ENCODE peak calls at places on chromosome 12, in ten cellular contexts. K is fibroblast of lung, B is ovary, N is upper lobe of right lung, Z is K562, U is heart right ventricle, C is uterus, V is heart left ventricle, G is astrocyte, D is transverse colon. E is an unnamed sample. For H3K36me3, the result is how much of the 10 kb centered on the place peaks cover.

GRCh38 chr12:91274886-91275285 is 92.3 kb upstream of the DCN start:
- DNase-seq in U (no peak), K (peak), Z (no peak), N (no peak), G (peak), B (peak), D (no peak), C (peak), V (no peak), E (peak)

GRCh38 chr12:69685810-69686209 is 13.3 kb downstream of the BEST3 start:
- DNase-seq in C (no peak), V (no peak), D (no peak), G (peak), U (no peak), B (no peak), K (peak), Z (no peak), N (no peak), E (no peak)

GRCh38 chr12:129096184-129096583 is 242.9 kb downstream of the GLT1D1 start:
- DNase-seq in V (no peak), K (no peak), U (no peak), B (no peak), D (no peak), G (no peak), C (no peak), N (no peak), Z (no peak), E (no peak)

GRCh38 chr12:99390707-99391106 is 256.8 kb upstream of the GARIN6 start:
- DNase-seq in G (no peak), C (no peak), V (no peak), N (no peak), B (no peak), D (no peak), Z (no peak), U (no peak), K (no peak), E (peak)

GRCh38 chr12:125140918-125141573 is 75.8 kb downstream of the AACS start:
- DNase-seq in G (peak), Z (no peak), C (no peak), U (no peak), K (peak), V (peak), B (no peak), D (no peak), N (no peak), E (no peak)

GRCh38 chr12:34395056-34396005 is 373.0 kb downstream of the ALG10 start:
- DNase-seq in Z (no peak), U (peak), B (peak), K (no peak), D (peak), C (peak), V (peak), N (peak), G (no peak), E (peak)

GRCh38 chr12:27614386-27614785 is 81.9 kb upstream of the REP15 start:
- DNase-seq in Z (no peak), V (no peak), U (no peak), C (no peak), G (no peak), N (no peak), D (no peak), B (no peak), K (no peak), E (no peak)

GRCh38 chr12:17954788-17955187 is 135.2 kb downstream of the RERGL start:
- DNase-seq in U (no peak), V (no peak), K (no peak), D (no peak), N (no peak), Z (no peak), C (no peak), B (no peak), G (no peak), E (no peak)

GRCh38 chr12:79127268-79127895 is 262.8 kb downstream of the SYT1 start:
- DNase-seq in K (peak), V (no peak), B (no peak), G (peak), Z (no peak), C (no peak), U (no peak), N (no peak), D (no peak), E (no peak)

GRCh38 chr12:45050751-45051489 is at the start of gene DBX2:
- DNase-seq in N (no peak), C (no peak), U (peak), B (no peak), K (peak), G (no peak), D (no peak), Z (no peak), V (no peak), E (no peak)

GRCh38 chr12:100439797-100440196 is 33.9 kb upstream of the NR1H4 start:
- DNase-seq in Z (no peak), V (no peak), B (no peak), U (no peak), N (no peak), D (no peak), C (no peak), G (no peak), K (no peak), E (no peak)

GRCh38 chr12:93098077-93098476 is 169.0 kb upstream of the EEA1 start:
- DNase-seq in C (peak), D (peak), N (peak), V (peak), G (no peak), B (peak), U (no peak), Z (peak), K (peak), E (peak)

GRCh38 chr12:80553316-80553715 is 109.3 kb downstream of the PTPRQ start:
- DNase-seq in Z (no peak), K (peak), B (no peak), C (no peak), D (no peak), G (peak), U (no peak), N (no peak), V (no peak), E (no peak)

GRCh38 chr12:60100852-60101251 is 505.0 kb downstream of the SLC16A7 start:
- DNase-seq in B (no peak), G (no peak), K (no peak), D (no peak), U (no peak), V (no peak), Z (no peak), N (no peak), C (no peak), E (no peak)

GRCh38 chr12:41992029-41992428 is 152.6 kb downstream of the GXYLT1 start:
- DNase-seq in D (no peak), Z (no peak), K (no peak), U (no peak), G (no peak), N (no peak), V (no peak), C (no peak), B (no peak), E (no peak)

GRCh38 chr12:28865776-28866175 is 283.3 kb upstream of the FAR2 start:
- DNase-seq in V (no peak), N (no peak), C (no peak), G (peak), B (no peak), U (no peak), K (no peak), Z (no peak), D (no peak), E (no peak)

GRCh38 chr12:57985685-57986084 is 44.3 kb downstream of the ATP23 start:
- DNase-seq in K (no peak), U (no peak), N (no peak), V (no peak), D (no peak), C (no peak), B (no peak), G (no peak), Z (no peak), E (no peak)

GRCh38 chr12:120110550-120111501 is 5.7 kb downstream of the RAB35 start:
- DNase-seq in K (no peak), U (peak), C (no peak), D (peak), B (no peak), G (no peak), V (peak), N (peak), Z (no peak), E (peak)

GRCh38 chr12:96208801-96209534 is 14.8 kb downstream of the ELK3 start:
- DNase-seq in B (no peak), V (no peak), Z (no peak), G (no peak), D (peak), N (no peak), U (no peak), C (no peak), K (no peak), E (no peak)

GRCh38 chr12:123106640-123107359 is 44.1 kb downstream of the PITPNM2 start:
- DNase-seq in B (no peak), N (peak), V (peak), G (no peak), C (no peak), D (peak), U (peak), Z (peak), K (no peak), E (no peak)

GRCh38 chr12:31369712-31370521 is 44.0 kb upstream of the SINHCAF start:
- DNase-seq in G (peak), C (peak), B (peak), Z (no peak), D (peak), U (no peak), V (peak), N (peak), K (peak), E (peak)

GRCh38 chr12:23236056-23236455 is 611.1 kb downstream of the ETNK1 start:
- DNase-seq in G (no peak), U (no peak), B (no peak), V (no peak), C (no peak), D (no peak), Z (no peak), K (no peak), N (no peak), E (no peak)

GRCh38 chr12:42104784-42105183 is 39.9 kb downstream of the GXYLT1 start:
- DNase-seq in U (no peak), G (no peak), B (no peak), D (no peak), V (no peak), Z (no peak), C (no peak), K (no peak), N (no peak), E (no peak)

GRCh38 chr12:111773801-111774551 is 7.2 kb downstream of the ALDH2 start:
- DNase-seq in Z (no peak), V (peak), U (peak), B (peak), D (peak), K (peak), N (peak), C (peak), G (peak), E (peak)

GRCh38 chr12:79844693-79845092 is 90.2 kb downstream of the PPP1R12A start:
- DNase-seq in N (no peak), C (no peak), D (no peak), K (peak), G (peak), U (no peak), Z (peak), B (no peak), V (no peak), E (no peak)

GRCh38 chr12:131210506-131211278 is 257.0 kb downstream of the ADGRD1 start:
- DNase-seq in D (no peak), N (peak), K (no peak), C (no peak), G (no peak), U (no peak), Z (no peak), B (no peak), V (no peak), E (no peak)

GRCh38 chr12:116524964-116525379 is 34.2 kb upstream of the MAP1LC3B2 start:
- DNase-seq in B (peak), Z (no peak), C (peak), V (no peak), G (peak), N (no peak), D (no peak), U (no peak), K (peak), E (no peak)
- TF ChIP-seq CTCF in B (no peak), Z (no peak), C (no peak), V (no peak), G (peak), N (no peak), D (no peak), U (no peak), K (no peak), E (no peak)

DNA sequence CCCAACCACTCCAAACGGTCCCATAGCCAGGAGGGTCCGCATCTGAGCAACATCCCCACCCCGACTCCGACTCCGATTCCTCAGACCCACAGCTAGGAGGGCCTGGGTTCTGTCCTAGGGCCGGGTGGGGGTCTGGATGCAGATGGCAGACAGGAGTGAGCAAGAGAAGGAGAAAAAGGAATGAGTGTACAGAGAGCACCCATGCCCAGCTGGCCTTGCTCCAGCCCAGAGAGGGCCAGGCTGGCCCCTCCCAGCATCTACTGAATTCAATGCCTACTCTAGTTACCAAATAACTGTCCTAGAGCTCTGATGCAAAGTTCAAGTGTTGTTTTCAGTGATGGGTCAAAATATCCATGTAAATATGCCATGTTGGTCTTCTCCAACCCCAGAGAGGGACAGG is 40.8 kb downstream of the VDR start:
- DNase-seq in Z (no peak), G (no peak), B (no peak), U (no peak), N (no peak), K (no peak), V (no peak), C (no peak), D (no peak), E (no peak)
- H3K36me3 ChIP-seq in Z (under half), G (under half), B (under half), U (under half), N (under half), K (under half), V (under half), C (under half), D (under half), E (under half)

DNA sequence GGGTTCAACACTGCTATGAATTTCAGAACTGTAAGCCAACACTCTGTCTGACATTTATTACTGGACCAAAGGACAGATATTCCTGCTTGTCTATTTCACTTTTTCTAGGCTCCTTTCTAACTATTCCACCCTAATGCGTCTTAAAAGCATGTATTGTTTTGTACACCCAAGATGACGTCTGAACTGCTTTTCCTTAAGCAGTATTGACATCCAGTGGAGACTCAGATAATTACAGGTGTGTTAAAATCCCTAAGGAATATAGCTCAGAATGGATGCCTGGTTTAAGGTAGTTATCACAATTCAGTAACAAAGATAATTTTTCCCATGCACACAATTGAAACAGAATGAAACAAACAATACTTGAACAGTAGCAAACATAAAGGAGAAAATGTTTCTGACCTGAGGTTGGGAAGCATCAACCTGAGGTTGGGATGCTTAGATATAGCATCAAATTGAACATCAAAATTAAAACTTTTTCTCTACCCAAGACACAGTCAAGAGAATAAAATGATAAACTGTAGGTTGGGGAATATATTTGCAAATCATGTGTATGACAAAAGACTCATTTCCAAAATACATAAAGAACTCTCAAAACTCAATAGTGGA is 93.7 kb upstream of the PTPRR start:
- DNase-seq in Z (no peak), K (peak), V (no peak), U (no peak), C (no peak), N (no peak), G (peak), D (no peak), B (no peak), E (no peak)
- TF ChIP-seq CTCF in Z (no peak), K (peak), V (peak), U (peak), C (peak), N (peak), G (peak), D (peak), B (no peak), E (peak)

DNA sequence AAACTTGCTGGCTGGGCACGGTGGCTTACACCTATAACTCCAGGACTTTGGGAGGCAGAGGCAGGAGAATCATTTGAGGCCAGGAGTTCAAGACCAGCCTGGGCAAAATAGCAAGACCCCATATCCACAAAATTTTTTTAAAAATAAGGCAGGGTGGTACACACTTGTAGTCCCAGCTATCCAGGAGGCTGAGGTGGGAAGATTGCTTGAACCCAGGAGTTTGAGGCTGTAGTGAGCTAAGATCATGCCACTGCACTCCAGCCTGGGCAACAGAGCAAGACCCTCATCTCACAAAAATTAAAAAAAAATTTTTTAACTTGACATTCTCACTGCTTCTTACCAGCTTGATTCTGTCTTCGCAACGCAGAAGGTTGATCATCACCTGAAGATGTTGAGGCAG is 39.5 kb downstream of the SSH1 start:
- DNase-seq in D (no peak), U (no peak), C (no peak), K (no peak), N (no peak), V (no peak), B (no peak), Z (no peak), G (no peak), E (no peak)
- H3K36me3 ChIP-seq in D (under half), U (half or more), C (under half), K (under half), N (half or more), V (half or more), B (under half), Z (under half), G (half or more), E (under half)

GRCh38 chr12:14876833-14877232 is 8.8 kb downstream of the MGP start:
- DNase-seq in N (no peak), K (no peak), G (no peak), D (no peak), Z (no peak), B (no peak), U (no peak), V (no peak), C (no peak), E (no peak)

GRCh38 chr12:14873440-14874185 is 12.0 kb downstream of the MGP start:
- DNase-seq in B (no peak), U (no peak), N (no peak), C (no peak), K (peak), V (no peak), G (no peak), Z (no peak), D (no peak), E (no peak)

GRCh38 chr12:14871247-14871646 is 14.4 kb downstream of the MGP start:
- DNase-seq in N (no peak), Z (no peak), D (no peak), U (no peak), V (no peak), K (no peak), B (no peak), G (no peak), C (no peak), E (no peak)

GRCh38 chr12:14871886-14872285 is 13.8 kb downstream of the MGP start:
- DNase-seq in D (no peak), Z (no peak), N (no peak), G (no peak), B (no peak), K (no peak), C (no peak), V (no peak), U (no peak), E (no peak)

DNA sequence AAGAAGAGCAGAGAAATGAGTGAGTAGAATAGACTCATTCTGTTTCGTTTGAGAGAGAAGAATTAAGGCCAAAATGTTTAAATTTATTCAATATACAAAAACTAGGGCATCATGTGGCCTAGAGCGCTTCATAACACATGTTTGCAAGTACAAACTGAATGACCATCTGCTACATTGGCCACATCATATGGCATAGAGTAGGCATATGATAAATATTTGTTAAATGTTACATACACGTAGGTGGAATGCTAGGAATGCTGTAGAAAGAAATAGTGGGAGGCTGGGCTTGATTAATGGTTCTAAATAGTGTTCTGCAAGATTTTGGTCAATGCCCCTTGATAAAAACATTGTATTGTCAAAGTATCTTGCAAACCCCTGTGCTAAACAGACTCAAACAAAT is 10.8 kb downstream of the MGP start:
- DNase-seq in V (no peak), B (no peak), G (peak), N (no peak), D (no peak), U (no peak), Z (no peak), K (no peak), C (no peak), E (no peak)
- TF ChIP-seq CTCF in V (no peak), B (no peak), G (no peak), N (no peak), D (no peak), U (no peak), Z (no peak), K (no peak), C (no peak), E (no peak)

GRCh38 chr12:43736921-43737440 is 21.6 kb downstream of the PUS7L start:
- DNase-seq in C (no peak), V (no peak), G (peak), B (no peak), K (peak), Z (no peak), D (no peak), U (no peak), N (no peak), E (no peak)
- H3K36me3 ChIP-seq in C (under half), V (half or more), G (under half), B (under half), K (under half), Z (half or more), D (under half), U (half or more), N (under half), E (under half)

GRCh38 chr12:117330441-117331113 is 30.8 kb downstream of the NOS1 start:
- DNase-seq in V (no peak), N (no peak), B (no peak), D (no peak), K (no peak), G (no peak), U (no peak), C (no peak), Z (no peak), E (no peak)
- TF ChIP-seq CTCF in V (no peak), N (no peak), B (no peak), D (no peak), K (no peak), G (no peak), U (no peak), C (no peak), Z (no peak), E (no peak)

GRCh38 chr12:944201-944600 is 5.3 kb downstream of the RAD52 start:
- DNase-seq in V (no peak), D (no peak), C (no peak), U (no peak), G (no peak), B (no peak), N (no peak), K (no peak), Z (no peak), E (no peak)

GRCh38 chr12:938810-939209 is 10.7 kb downstream of the RAD52 start:
- DNase-seq in D (no peak), G (no peak), K (no peak), N (no peak), C (no peak), Z (no peak), B (no peak), U (no peak), V (no peak), E (no peak)

GRCh38 chr12:946656-947055 is 2.8 kb downstream of the RAD52 start:
- DNase-seq in G (peak), D (no peak), V (no peak), C (no peak), B (no peak), Z (no peak), K (peak), N (no peak), U (no peak), E (no peak)

GRCh38 chr12:946212-946611 is 3.3 kb downstream of the RAD52 start:
- DNase-seq in C (no peak), B (no peak), K (no peak), U (no peak), G (no peak), N (no peak), V (no peak), Z (no peak), D (no peak), E (no peak)

GRCh38 chr12:943051-943450 is 6.4 kb downstream of the RAD52 start:
- DNase-seq in V (peak), U (no peak), D (no peak), C (no peak), G (no peak), Z (no peak), K (no peak), N (no peak), B (no peak), E (no peak)
- H3K36me3 ChIP-seq in V (under half), U (under half), D (under half), C (under half), G (under half), Z (under half), K (under half), N (under half), B (under half), E (under half)

GRCh38 chr12:113082486-113083148 is 26.1 kb downstream of the DTX1 start:
- DNase-seq in D (no peak), G (no peak), C (no peak), Z (no peak), B (no peak), U (no peak), V (no peak), N (no peak), K (no peak), E (no peak)
- TF ChIP-seq CTCF in D (no peak), G (no peak), C (no peak), Z (no peak), B (no peak), U (no peak), V (no peak), N (no peak), K (no peak), E (no peak)

GRCh38 chr12:56288705-56289387 is 11.3 kb downstream of the CS start:
- DNase-seq in C (no peak), K (no peak), Z (no peak), V (no peak), U (no peak), B (no peak), D (no peak), G (no peak), N (no peak), E (no peak)
- H3K36me3 ChIP-seq in C (under half), K (under half), Z (half or more), V (half or more), U (half or more), B (under half), D (under half), G (under half), N (under half), E (under half)